ENCODE peak calls at places on chromosomes 4 and X, in five cellular contexts. V is WERI-Rb-1, W is RWPE1, S is testis, X is spleen. L is an unnamed sample.

GRCh38 chrX:42538405-42538804 is 239.6 kb downstream of the PPP1R2C start:
- DNase-seq in V (no peak), W (no peak), X (no peak), S (no peak), L (no peak)

GRCh38 chrX:96433409-96434122 is 251.1 kb upstream of the DIAPH2 start:
- DNase-seq in W (no peak), S (no peak), V (no peak), X (no peak), L (no peak)

GRCh38 chr4:1808851-1809753 is 16.0 kb downstream of the FGFR3 start:
- DNase-seq in X (no peak), S (no peak), W (no peak), V (no peak), L (no peak)

GRCh38 chrX:74133156-74133796 is 170.7 kb upstream of the ZCCHC13 start:
- DNase-seq in S (peak), W (peak), V (no peak), X (no peak), L (peak)

GRCh38 chrX:130176354-130176776 is 4.6 kb downstream of the RAB33A start:
- DNase-seq in X (no peak), V (no peak), S (no peak), W (no peak), L (no peak)

GRCh38 chr4:67934628-67935027 is 28.7 kb downstream of the TMPRSS11A start:
- DNase-seq in W (no peak), V (no peak), S (no peak), X (no peak), L (no peak)

GRCh38 chrX:52031371-52031770 is 37.6 kb downstream of the MAGED4B start:
- DNase-seq in S (no peak), X (no peak), W (no peak), V (no peak), L (peak)

GRCh38 chrX:47231167-47231566 is 1.6 kb upstream of the USP11 start:
- DNase-seq in X (no peak), V (no peak), S (no peak), W (no peak), L (no peak)

GRCh38 chr4:67556426-67556825 is 2.1 kb upstream of the STAP1 start:
- DNase-seq in V (no peak), X (no peak), S (no peak), W (no peak), L (no peak)

GRCh38 chr4:31538877-31539276 is 818.7 kb downstream of the PCDH7 start:
- DNase-seq in X (no peak), W (no peak), S (no peak), V (no peak), L (no peak)

GRCh38 chr4:121112530-121112929 is 40.2 kb upstream of the NDNF start:
- DNase-seq in W (no peak), S (no peak), X (no peak), V (no peak), L (no peak)

GRCh38 chr4:169810325-169811323 is 52.9 kb upstream of the HPF1 start:
- DNase-seq in V (peak), S (peak), X (no peak), W (peak), L (peak)

GRCh38 chr4:183444953-183445543 is 612 bp downstream of the CDKN2AIP start:
- DNase-seq in S (peak), X (peak), V (peak), W (peak), L (peak)

GRCh38 chr4:87089368-87089767 is 131.1 kb downstream of the KLHL8 start:
- DNase-seq in X (no peak), W (no peak), S (no peak), V (no peak), L (no peak)

GRCh38 chr4:28373601-28374000 is 1513.0 kb downstream of the STIM2 start:
- DNase-seq in W (peak), S (no peak), V (no peak), X (no peak), L (no peak)

GRCh38 chr4:76550966-76551780 is 116.1 kb downstream of the SHROOM3 start:
- DNase-seq in S (no peak), V (no peak), W (no peak), X (no peak), L (no peak)

GRCh38 chr4:21134994-21135393 is 434.7 kb downstream of the PACRGL start:
- DNase-seq in W (no peak), V (no peak), X (no peak), S (no peak), L (peak)

GRCh38 chr4:183747931-183748664 is 89.0 kb downstream of the TRAPPC11 start:
- DNase-seq in W (no peak), X (no peak), S (no peak), V (no peak), L (peak)

GRCh38 chr4:126604273-126604867 is 1028.4 kb upstream of the INTU start:
- DNase-seq in S (peak), V (peak), X (no peak), W (peak), L (peak)

GRCh38 chrX:45714864-45715263 is 514.2 kb upstream of the DIPK2B start:
- DNase-seq in X (no peak), S (no peak), W (no peak), V (no peak), L (no peak)

GRCh38 chrX:10047133-10047532 is 80.0 kb downstream of the CLDN34 start:
- DNase-seq in X (no peak), S (no peak), V (no peak), W (no peak), L (no peak)

GRCh38 chrX:8845060-8845459 is 43.9 kb upstream of the FAM9A start:
- DNase-seq in S (no peak), X (no peak), V (no peak), W (no peak), L (no peak)

GRCh38 chrX:51891821-51892551 is 1.4 kb upstream of the MAGED1 start:
- DNase-seq in W (no peak), X (no peak), V (no peak), S (peak), L (peak)

GRCh38 chr4:170281027-170281426 is 191.3 kb upstream of the AADAT start:
- DNase-seq in V (no peak), X (no peak), W (no peak), S (no peak), L (no peak)

GRCh38 chr4:75512336-75513211 is 1.6 kb downstream of the RCHY1 start:
- DNase-seq in V (no peak), W (peak), S (no peak), X (no peak), L (peak)

GRCh38 chr4:119030536-119030890 is 105.1 kb upstream of the MYOZ2 start:
- DNase-seq in W (no peak), X (no peak), S (no peak), V (no peak), L (no peak)
- H3K27ac ChIP-seq in W (no peak), X (no peak), S (no peak), V (no peak), L (no peak)

GRCh38 chr4:69708211-69708610 is 52.2 kb downstream of the SULT1B1 start:
- DNase-seq in W (peak), X (no peak), V (no peak), S (no peak), L (no peak)
- H3K27ac ChIP-seq in W (no peak), X (no peak), V (no peak), S (no peak), L (no peak)

GRCh38 chrX:111874241-111874640 is 1.7 kb upstream of the TRPC5OS start:
- DNase-seq in V (peak), S (no peak), W (no peak), X (no peak), L (no peak)

GRCh38 chrX:111867236-111867635 is 8.7 kb upstream of the TRPC5OS start:
- DNase-seq in X (no peak), V (no peak), S (no peak), W (no peak), L (no peak)

GRCh38 chrX:111869639-111870034 is 6.3 kb upstream of the TRPC5OS start:
- DNase-seq in S (peak), X (no peak), W (peak), V (peak), L (peak)

DNA sequence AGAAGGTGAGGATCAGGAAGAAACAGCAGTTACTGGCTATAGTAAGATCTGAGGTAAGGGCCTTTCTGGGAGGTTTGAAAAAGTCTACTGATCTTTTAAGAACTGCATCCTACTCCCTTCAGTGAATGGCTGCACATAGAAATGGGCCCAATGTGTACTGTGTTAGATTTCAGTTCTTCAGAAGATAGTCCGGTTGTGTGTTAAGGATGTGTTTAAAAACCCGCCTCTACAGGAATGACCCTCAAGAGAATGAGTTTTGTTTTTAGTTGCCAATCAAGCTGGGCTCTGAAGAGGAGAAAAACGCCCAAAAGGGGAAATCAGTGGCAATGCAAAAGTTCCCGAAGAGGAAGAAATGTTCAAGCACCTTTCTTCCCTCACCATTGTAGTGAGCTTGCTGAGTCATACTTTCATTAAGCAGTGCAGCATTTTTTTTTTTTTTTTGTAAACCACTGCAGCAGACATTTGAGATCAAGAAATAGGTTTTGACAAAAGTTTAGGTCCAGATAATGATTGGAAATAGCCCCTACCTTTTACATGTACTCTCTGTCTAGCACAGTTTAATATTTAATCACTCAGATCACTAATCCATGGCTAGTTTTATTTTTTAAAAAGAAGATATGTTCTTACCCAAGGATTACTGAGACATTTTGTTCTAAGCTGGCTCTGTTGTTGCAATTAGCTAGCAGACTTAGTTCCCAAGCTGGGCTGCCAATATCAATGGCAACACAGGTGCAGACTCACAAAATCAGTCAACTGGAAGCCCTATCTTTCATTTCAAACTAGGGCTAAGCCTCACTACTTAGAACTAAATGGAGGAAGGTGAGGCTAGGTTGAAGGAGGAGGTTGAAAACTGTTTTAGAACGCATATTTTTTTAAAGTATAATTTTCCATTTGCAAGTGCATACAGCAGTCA is 7.0 kb upstream of the TRPC5OS start:
- DNase-seq in X (no peak), V (peak), W (no peak), S (no peak), L (peak)
- H3K27ac ChIP-seq in X (no peak), V (peak), W (no peak), S (no peak), L (no peak)

DNA sequence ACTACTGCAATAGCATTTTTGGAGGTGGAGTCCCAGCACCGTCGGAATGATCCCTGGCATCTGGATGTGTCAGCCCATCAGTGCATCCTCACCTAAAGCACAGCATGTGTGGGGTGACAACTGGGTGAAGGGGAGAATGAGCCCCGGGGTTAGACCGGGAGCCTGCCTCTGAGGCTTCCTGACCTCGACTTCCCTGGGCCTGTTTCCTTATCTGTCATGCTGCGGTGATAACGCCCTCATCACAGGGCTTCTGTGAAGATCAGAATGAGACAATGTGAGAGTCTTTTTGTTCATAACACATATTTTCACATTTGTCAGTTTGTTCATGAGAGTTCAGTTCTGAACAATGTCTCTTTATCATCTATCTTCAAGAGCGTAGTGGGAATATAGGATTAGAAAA is 31.1 kb upstream of the PDLIM3 start:
- DNase-seq in S (no peak), X (no peak), W (no peak), V (no peak), L (peak)
- H3K27ac ChIP-seq in S (peak), X (peak), W (no peak), V (no peak), L (peak)

DNA sequence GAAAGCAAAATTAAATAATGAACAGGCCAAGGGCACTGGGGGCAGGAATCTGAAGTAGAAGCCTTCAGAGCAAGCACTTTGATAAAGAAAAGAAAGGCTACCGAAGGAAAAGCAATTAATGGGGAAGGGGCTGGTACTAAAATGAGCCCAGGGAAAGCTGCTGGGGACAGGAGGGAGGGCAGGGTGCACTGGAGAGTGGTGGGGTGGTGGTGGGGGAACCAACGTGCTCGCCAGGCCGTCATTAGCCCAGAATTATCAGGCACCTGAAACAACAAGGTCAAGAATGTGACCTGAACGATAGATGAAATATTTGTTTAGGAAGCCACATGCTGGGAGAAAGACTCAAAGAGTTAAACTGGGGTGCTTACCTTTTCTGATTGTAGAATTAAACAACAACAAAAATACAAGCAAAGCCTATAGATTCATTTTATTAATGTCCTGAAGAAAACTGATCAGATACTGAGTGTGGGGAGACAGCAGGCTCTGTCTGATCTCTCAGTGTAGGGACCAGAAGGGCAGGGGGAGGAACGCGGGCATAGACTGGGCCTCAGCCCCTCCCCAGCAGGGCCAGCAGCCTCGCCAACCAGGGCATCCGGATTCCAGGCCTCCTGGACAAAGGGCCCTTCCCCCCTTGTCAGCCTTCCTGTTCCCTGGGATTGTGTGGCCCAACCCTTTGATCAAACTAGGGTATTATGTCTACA is 239.7 kb upstream of the KLF3 start:
- DNase-seq in S (no peak), V (peak), W (no peak), X (no peak), L (no peak)
- H3K27ac ChIP-seq in S (no peak), V (peak), W (no peak), X (no peak), L (no peak)

DNA sequence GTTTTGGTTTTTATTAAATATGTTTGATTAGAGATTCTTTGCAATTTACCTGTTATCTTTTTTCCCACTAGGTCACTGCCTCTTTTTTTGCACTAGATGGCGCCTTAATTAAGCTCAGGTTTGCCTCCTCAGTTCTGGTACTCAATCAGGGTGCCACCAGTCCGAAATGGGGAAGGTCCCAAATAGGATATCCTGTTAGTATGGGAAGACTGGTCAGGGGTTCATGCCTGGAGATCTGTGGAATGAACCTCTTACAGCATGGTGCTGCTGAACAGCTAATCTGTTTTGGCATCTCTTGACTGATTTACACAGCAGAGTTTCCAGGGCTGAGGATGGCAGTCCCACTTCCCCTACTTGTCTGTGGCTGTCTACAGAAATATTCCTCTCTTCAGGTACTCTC is 24.2 kb upstream of the VSIG1 start:
- DNase-seq in V (no peak), S (no peak), X (no peak), W (peak), L (peak)
- H3K27ac ChIP-seq in V (no peak), S (no peak), X (no peak), W (no peak), L (no peak)

GRCh38 chr4:7902826-7903225 is 36.8 kb downstream of the AFAP1 start:
- DNase-seq in X (no peak), V (no peak), W (no peak), S (no peak), L (no peak)

GRCh38 chr4:7903686-7904085 is 36.0 kb downstream of the AFAP1 start:
- DNase-seq in X (no peak), S (no peak), V (no peak), W (no peak), L (no peak)

GRCh38 chr4:7901274-7901845 is 38.3 kb downstream of the AFAP1 start:
- DNase-seq in S (no peak), X (no peak), W (no peak), V (no peak), L (no peak)

GRCh38 chr4:7900351-7900750 is 39.3 kb downstream of the AFAP1 start:
- DNase-seq in V (no peak), S (no peak), W (no peak), X (no peak), L (peak)

GRCh38 chr4:7902101-7902553 is 37.5 kb downstream of the AFAP1 start:
- DNase-seq in W (no peak), V (peak), X (no peak), S (no peak), L (peak)
- H3K27ac ChIP-seq in W (no peak), V (peak), X (no peak), S (no peak), L (peak)